ENCODE peak calls at places on chromosomes 7 and 10, in four cellular contexts. N is MM.1S, X is HCT116, L is AG10803. C is an unnamed sample.

GRCh38 chr7:18552311-18552916 is 56.9 kb downstream of the HDAC9 start:
- DNase-seq in N (no peak), X (no peak), L (no peak), C (no peak)

GRCh38 chr7:22147113-22147512 is 201.4 kb upstream of the CDCA7L start:
- DNase-seq in N (no peak), X (no peak), L (peak), C (no peak)

GRCh38 chr7:1883834-1884582 is 213.9 kb downstream of the ELFN1 start:
- DNase-seq in N (no peak), X (no peak), L (no peak), C (no peak)

GRCh38 chr7:130419652-130420051 is 21.2 kb downstream of the CEP41 start:
- DNase-seq in N (no peak), X (no peak), L (no peak), C (no peak)

GRCh38 chr7:25305831-25306230 is 77.5 kb upstream of the NPVF start:
- DNase-seq in N (no peak), X (no peak), L (no peak), C (no peak)

GRCh38 chr7:108723343-108723957 is 153.8 kb downstream of the DNAJB9 start:
- DNase-seq in N (no peak), X (no peak), L (no peak), C (no peak)

GRCh38 chr7:79454325-79454960 is 976 bp upstream of the MAGI2 start:
- DNase-seq in N (no peak), X (no peak), L (peak), C (no peak)

GRCh38 chr10:70594161-70594560 is 8.4 kb downstream of the PRF1 start:
- DNase-seq in N (no peak), X (no peak), L (no peak), C (no peak)

GRCh38 chr10:117499248-117500105 is 43.1 kb upstream of the EMX2 start:
- DNase-seq in N (no peak), X (no peak), L (peak), C (no peak)

GRCh38 chr7:156219307-156220077 is 407.2 kb upstream of the SHH start:
- DNase-seq in N (no peak), X (no peak), L (no peak), C (peak)

GRCh38 chr10:79610601-79611191 is at the start of gene SFTPA1:
- DNase-seq in N (no peak), X (no peak), L (no peak), C (no peak)

GRCh38 chr7:134478707-134479106 is 19.8 kb upstream of the AKR1B1 start:
- DNase-seq in N (no peak), X (no peak), L (no peak), C (no peak)
- TF ChIP-seq CTCF in N (peak), X (peak), L (peak), C (no peak)

GRCh38 chr7:74364061-74364460 is 74.9 kb downstream of the CLIP2 start:
- DNase-seq in N (no peak), X (no peak), L (no peak), C (no peak)
- TF ChIP-seq CTCF in N (peak), X (peak), L (no peak), C (no peak)

GRCh38 chr10:97713828-97714400 is 384 bp downstream of the MARVELD1 start:
- DNase-seq in N (peak), X (no peak), L (peak), C (no peak)
- TF ChIP-seq CTCF in N (peak), X (no peak), L (peak), C (no peak)

GRCh38 chr10:89217057-89217990 is 10.2 kb upstream of the CH25H start:
- DNase-seq in N (peak), X (peak), L (peak), C (no peak)
- TF ChIP-seq CTCF in N (peak), X (peak), L (peak), C (peak)

C was measured in vagina.